ENCODE peak calls at places on chromosomes 6 and 20, in five cellular contexts. Y, J, I, P and L are unnamed samples.

GRCh38 chr6:26189905-26190304 is 102.7 kb downstream of the HFE start:
- DNase-seq in Y (no peak), J (no peak), I (no peak), P (no peak), L (no peak)

GRCh38 chr20:14631011-14631410 is 293.6 kb upstream of the FLRT3 start:
- DNase-seq in Y (no peak), J (no peak), I (no peak), P (no peak), L (no peak)

GRCh38 chr6:133286765-133287164 is 45.6 kb downstream of the EYA4 start:
- DNase-seq in Y (no peak), J (no peak), I (no peak), P (no peak), L (no peak)

GRCh38 chr6:22906091-22906549 is 336.8 kb downstream of the HDGFL1 start:
- DNase-seq in Y (no peak), J (no peak), I (no peak), P (no peak), L (no peak)

GRCh38 chr6:65776332-65776731 is 69.3 kb upstream of the EYS start:
- DNase-seq in Y (no peak), J (no peak), I (no peak), P (no peak), L (no peak)

GRCh38 chr6:138406443-138406842 is 2.4 kb downstream of the HEBP2 start:
- DNase-seq in Y (no peak), J (no peak), I (no peak), P (no peak), L (no peak)

GRCh38 chr6:130306377-130306776 is 59.4 kb upstream of the TMEM200A start:
- DNase-seq in Y (no peak), J (no peak), I (no peak), P (no peak), L (no peak)

GRCh38 chr6:148852688-148853087 is 105.9 kb downstream of the UST start:
- DNase-seq in Y (no peak), J (no peak), I (no peak), P (no peak), L (no peak)

GRCh38 chr6:32081168-32081624 is 27.9 kb downstream of the TNXB start:
- DNase-seq in Y (no peak), J (peak), I (peak), P (no peak), L (no peak)

GRCh38 chr6:118632359-118632758 is 19.0 kb downstream of the CEP85L start:
- DNase-seq in Y (no peak), J (no peak), I (no peak), P (no peak), L (no peak)

GRCh38 chr6:819122-819521 is 126.2 kb upstream of the EXOC2 start:
- DNase-seq in Y (no peak), J (no peak), I (no peak), P (no peak), L (no peak)

GRCh38 chr6:106421491-106421890 is 61.0 kb downstream of the CRYBG1 start:
- DNase-seq in Y (no peak), J (no peak), I (no peak), P (no peak), L (no peak)

GRCh38 chr6:41232667-41233066 is 4.5 kb downstream of the TREML4 start:
- DNase-seq in Y (no peak), J (no peak), I (no peak), P (no peak), L (no peak)

GRCh38 chr20:9514072-9514460 is 324 bp upstream of the LAMP5 start:
- DNase-seq in Y (no peak), J (no peak), I (no peak), P (no peak), L (no peak)

GRCh38 chr6:40308533-40309306 is 278.4 kb downstream of the LRFN2 start:
- DNase-seq in Y (peak), J (no peak), I (no peak), P (peak), L (peak)

GRCh38 chr20:18058661-18059467 is 1.1 kb upstream of the OVOL2 start:
- DNase-seq in Y (no peak), J (no peak), I (no peak), P (peak), L (no peak)

GRCh38 chr20:57526067-57526884 is 1.3 kb upstream of the CTCFL start:
- DNase-seq in Y (no peak), J (no peak), I (no peak), P (no peak), L (no peak)

GRCh38 chr20:57528148-57528547 is 3.2 kb upstream of the CTCFL start:
- DNase-seq in Y (no peak), J (no peak), I (no peak), P (no peak), L (no peak)

GRCh38 chr20:57525328-57526053 is 551 bp upstream of the CTCFL start:
- DNase-seq in Y (no peak), J (no peak), I (no peak), P (no peak), L (no peak)

GRCh38 chr20:57527728-57528127 is 2.8 kb upstream of the CTCFL start:
- DNase-seq in Y (no peak), J (no peak), I (no peak), P (no peak), L (no peak)

DNA sequence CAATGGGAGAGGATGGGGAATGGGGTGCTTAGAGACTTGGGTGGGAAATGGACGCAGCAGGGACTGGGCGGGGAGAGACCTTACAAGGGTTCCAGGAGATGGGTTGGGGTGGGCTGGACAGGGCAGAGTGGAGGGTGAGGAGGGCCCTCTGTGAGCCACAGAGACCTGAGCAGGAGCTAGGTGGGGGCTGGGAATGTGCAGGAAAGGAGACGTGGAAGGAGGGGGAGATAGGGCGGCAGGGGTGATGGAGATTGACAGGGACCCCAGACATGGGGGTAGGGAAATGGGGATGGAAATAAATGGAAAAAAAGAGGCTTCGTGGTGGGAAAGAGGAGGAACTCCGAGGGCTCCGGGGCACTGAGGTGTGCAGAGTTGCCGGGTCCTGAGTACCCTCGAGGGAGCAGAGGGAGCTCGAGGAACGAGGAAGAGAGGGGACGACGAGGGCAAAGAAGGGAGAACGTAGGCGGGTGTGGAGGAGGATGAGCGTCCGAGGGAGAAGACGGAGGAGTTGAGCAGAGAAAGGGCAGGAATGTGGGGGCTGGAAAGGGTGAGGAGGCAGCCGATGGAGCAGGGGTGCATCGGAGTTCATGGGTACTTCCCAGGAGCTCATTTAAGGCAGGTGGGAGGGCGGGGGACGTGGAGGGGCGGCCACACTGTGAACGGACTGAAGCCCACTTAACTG is 2.1 kb upstream of the CTCFL start:
- DNase-seq in Y (no peak), J (no peak), I (no peak), P (no peak), L (no peak)
- TF ChIP-seq CTCF in Y (no peak), J (no peak), I (no peak), P (no peak), L (no peak)

DNA sequence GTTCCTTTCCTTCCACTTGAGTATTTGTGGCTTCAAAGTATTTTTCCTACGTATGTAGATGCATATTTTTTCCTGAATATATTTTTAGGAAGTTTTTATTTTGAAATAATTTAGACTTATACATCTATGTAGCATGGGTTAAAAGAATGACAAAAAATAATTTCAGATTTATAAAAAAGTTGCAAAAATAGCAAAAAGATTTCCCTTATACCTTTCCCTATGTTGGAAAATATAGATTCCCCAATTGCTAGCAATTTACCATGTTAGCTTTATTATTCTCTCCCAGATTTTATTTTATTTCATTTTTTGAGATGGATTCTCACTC is 69.8 kb downstream of the SCAND1 start:
- DNase-seq in Y (no peak), J (no peak), I (no peak), P (no peak), L (no peak)
- TF ChIP-seq CTCF in Y (peak), J (no peak), I (no peak), P (no peak), L (no peak)

DNA sequence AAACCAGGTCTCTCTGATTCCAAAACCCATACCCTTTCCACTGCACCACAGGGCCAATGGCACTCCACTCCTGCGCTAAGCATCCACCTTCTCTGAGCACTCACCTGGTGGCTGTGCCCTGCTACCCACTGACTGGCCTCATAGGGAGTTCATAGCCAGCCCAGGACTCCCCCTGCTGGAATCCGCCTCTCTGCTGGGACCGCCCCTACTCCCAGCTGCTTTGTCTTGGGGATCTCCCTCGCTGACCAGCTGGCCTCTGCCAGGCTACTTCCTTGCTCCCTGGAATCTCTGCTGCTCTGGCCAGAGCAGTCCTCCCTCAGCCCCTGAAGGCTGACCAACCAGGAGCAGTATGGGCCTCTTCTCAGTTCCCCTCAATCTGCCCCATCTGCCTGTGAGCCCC is 129.7 kb downstream of the FAXC start:
- DNase-seq in Y (no peak), J (no peak), I (no peak), P (no peak), L (no peak)
- TF ChIP-seq CTCF in Y (no peak), J (no peak), I (no peak), P (no peak), L (no peak)

GRCh38 chr20:56945057-56945456 is 316.0 kb downstream of the TFAP2C start:
- DNase-seq in Y (no peak), J (peak), I (no peak), P (no peak), L (no peak)
- TF ChIP-seq CTCF in Y (no peak), J (peak), I (no peak), P (no peak), L (no peak)

GRCh38 chr20:42531675-42531985 is 658.1 kb downstream of the PTPRT start:
- DNase-seq in Y (no peak), J (no peak), I (no peak), P (no peak), L (no peak)

DNA sequence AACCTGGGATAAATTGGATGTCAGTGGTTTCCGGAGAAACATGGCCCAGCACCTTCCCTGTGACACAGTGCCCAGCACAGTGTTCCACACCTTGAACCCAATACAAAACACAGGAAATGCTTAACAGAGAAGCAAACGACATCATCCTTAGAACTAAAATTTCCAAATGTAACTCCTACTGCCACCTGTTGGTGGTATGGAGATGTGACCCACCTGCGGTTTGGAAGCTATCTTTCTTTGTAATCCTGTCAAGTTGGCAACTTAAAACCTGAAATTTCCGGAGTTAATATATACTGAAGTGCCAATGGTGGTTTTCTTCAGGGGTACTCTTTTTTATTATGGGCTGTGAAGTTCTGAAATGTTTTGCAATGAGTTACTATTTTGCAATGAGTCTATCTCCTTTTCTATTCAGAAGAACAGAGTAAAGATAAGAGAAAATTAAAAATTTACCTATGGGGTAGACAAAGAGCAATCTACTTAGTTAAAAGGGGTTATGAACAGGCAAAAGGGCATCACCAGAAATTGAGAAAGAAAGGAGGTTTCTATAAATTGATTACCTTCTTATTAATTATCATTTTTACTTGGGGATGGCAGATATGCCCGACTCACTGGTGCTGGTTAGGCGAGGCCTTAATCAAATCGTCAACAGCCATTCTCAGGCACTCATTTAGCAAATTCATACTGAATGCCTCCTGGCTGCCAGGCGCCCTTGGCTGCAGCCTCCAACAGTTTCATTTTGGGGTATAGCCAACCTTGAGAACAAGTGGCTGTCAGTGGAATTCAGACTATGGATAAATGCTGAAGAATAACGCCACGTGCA is 658.6 kb downstream of the PTPRT start:
- DNase-seq in Y (no peak), J (no peak), I (no peak), P (no peak), L (no peak)
- TF ChIP-seq CTCF in Y (no peak), J (no peak), I (peak), P (peak), L (peak)

DNA sequence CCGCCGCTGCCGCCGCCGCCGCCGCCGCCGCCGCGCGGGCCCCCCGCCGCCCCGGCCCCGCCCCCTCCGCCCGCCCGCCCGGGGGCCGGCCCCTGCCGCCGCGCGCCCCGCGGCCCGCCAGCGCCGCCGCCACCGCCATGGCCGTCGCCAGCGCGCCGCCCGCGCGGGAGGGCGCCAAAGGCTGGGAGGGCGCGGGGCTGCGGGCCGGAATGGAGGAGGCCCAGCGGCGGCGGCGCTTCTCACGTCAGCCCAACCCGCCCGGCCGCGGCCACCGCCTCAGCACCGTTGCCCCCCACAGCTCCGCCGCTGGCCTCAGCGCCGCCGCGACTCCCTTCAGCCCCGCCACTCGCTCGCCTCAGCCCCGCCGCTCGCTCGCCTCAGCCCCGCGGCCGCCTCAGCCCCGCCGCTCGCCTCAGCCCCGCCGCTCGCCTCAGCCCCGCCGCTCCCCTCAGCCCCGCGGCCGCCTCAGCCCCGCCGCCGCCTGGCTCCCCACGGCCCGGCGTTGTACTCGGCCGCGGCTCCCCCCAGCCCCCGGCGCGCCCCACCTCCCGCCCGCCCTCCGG is at the start of gene PHF10:
- DNase-seq in Y (peak), J (no peak), I (peak), P (peak), L (peak)
- TF ChIP-seq CTCF in Y (no peak), J (no peak), I (no peak), P (no peak), L (no peak)

DNA sequence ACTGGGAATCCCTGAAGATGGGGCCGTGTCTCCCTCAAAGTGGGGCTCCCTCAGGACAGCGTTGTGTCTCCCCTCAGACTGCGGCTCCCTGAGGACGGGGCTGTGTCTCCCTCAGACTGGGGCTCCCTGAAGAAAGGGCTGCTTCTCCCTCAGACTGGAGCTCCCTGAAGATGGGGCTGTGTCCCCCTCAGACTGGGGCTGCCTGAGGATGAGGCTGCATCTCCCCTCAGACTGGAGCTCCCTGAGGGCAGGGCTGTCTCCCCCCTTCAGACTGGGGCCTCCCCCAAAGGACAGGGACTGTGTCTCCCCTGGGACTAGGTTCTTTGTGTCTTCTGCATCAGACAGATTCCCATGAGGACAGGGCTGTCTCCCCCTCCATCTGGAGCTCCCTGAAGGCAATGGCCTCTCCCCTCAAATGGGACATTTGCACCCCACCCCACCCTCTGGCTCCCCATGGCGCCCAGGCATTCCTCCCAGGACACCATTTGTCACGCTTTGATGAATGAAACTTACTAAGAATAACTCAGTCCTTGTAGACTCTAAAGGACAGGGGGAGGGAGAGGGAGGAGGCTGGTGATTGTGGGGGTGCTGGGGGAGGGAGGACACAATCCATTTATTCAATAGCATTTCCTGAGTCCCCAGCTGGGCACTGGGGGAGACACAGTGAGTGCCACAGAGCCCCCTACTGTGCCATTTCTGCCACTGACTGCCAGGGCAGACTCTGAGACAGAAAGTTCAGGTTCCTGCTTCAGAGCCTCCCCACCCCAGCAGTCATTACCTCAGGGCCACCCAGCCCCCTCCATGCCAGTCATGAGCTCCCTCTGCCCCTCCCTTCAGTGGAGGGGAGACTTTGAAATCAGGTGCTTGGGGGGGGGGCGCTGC is 122.4 kb downstream of the MRPL14 start:
- DNase-seq in Y (no peak), J (no peak), I (peak), P (peak), L (no peak)
- TF ChIP-seq CTCF in Y (no peak), J (peak), I (no peak), P (peak), L (no peak)